ENCODE peak calls at places on chromosome 2, in five cellular contexts. One of them, this sample, is unnamed.
A peak's percentile ranks its signal among the peaks of the same experiment; 100 is the strongest.

GRCh38 chr2:148338544-148338943 is 306.0 kb upstream of the EPC2 start:
- DNase-seq in stimulated activated CD4-positive, alpha-beta T cell treated with anti-CD3 and anti-CD28 coated beads, Interleukin-1b, Interleukin-23, amount 100 ng/mL, for 1 hour: no peak
- DNase-seq in activated CD4-positive, CD25-positive, alpha-beta regulatory T cell treated with anti-CD3 and anti-CD28 coated beads, Interleukin-2, amount 50 U/mL, for 72 hours: no peak
- DNase-seq in kidney tubule cell: peak; percentile 62
- DNase-seq in uterus: no peak
- DNase-seq in this sample: no peak

GRCh38 chr2:229378386-229378785 is 107.3 kb upstream of the PID1 start:
- DNase-seq in stimulated activated CD4-positive, alpha-beta T cell treated with anti-CD3 and anti-CD28 coated beads, Interleukin-1b, Interleukin-23, amount 100 ng/mL, for 1 hour: no peak
- DNase-seq in activated CD4-positive, CD25-positive, alpha-beta regulatory T cell treated with anti-CD3 and anti-CD28 coated beads, Interleukin-2, amount 50 U/mL, for 72 hours: no peak
- DNase-seq in kidney tubule cell: peak; percentile 9
- DNase-seq in uterus: no peak
- DNase-seq in this sample: no peak

GRCh38 chr2:109402180-109402579 is 211.6 kb downstream of the SEPTIN10 start:
- DNase-seq in stimulated activated CD4-positive, alpha-beta T cell treated with anti-CD3 and anti-CD28 coated beads, Interleukin-1b, Interleukin-23, amount 100 ng/mL, for 1 hour: no peak
- DNase-seq in activated CD4-positive, CD25-positive, alpha-beta regulatory T cell treated with anti-CD3 and anti-CD28 coated beads, Interleukin-2, amount 50 U/mL, for 72 hours: no peak
- DNase-seq in kidney tubule cell: peak; percentile 58
- DNase-seq in uterus: no peak
- DNase-seq in this sample: no peak

GRCh38 chr2:20148841-20149702 is 75.9 kb downstream of the SDC1 start:
- DNase-seq in stimulated activated CD4-positive, alpha-beta T cell treated with anti-CD3 and anti-CD28 coated beads, Interleukin-1b, Interleukin-23, amount 100 ng/mL, for 1 hour: no peak
- DNase-seq in activated CD4-positive, CD25-positive, alpha-beta regulatory T cell treated with anti-CD3 and anti-CD28 coated beads, Interleukin-2, amount 50 U/mL, for 72 hours: no peak
- DNase-seq in kidney tubule cell: peak; percentile 28
- DNase-seq in uterus: no peak
- DNase-seq in this sample: no peak

GRCh38 chr2:113233593-113234550 is 44.8 kb downstream of the PAX8 start:
- DNase-seq in stimulated activated CD4-positive, alpha-beta T cell treated with anti-CD3 and anti-CD28 coated beads, Interleukin-1b, Interleukin-23, amount 100 ng/mL, for 1 hour: no peak
- DNase-seq in activated CD4-positive, CD25-positive, alpha-beta regulatory T cell treated with anti-CD3 and anti-CD28 coated beads, Interleukin-2, amount 50 U/mL, for 72 hours: no peak
- DNase-seq in kidney tubule cell: peak; percentile 60
- DNase-seq in uterus: no peak
- DNase-seq in this sample: no peak

GRCh38 chr2:212147921-212148513 is 390.6 kb downstream of the ERBB4 start:
- DNase-seq in stimulated activated CD4-positive, alpha-beta T cell treated with anti-CD3 and anti-CD28 coated beads, Interleukin-1b, Interleukin-23, amount 100 ng/mL, for 1 hour: no peak
- DNase-seq in activated CD4-positive, CD25-positive, alpha-beta regulatory T cell treated with anti-CD3 and anti-CD28 coated beads, Interleukin-2, amount 50 U/mL, for 72 hours: no peak
- DNase-seq in kidney tubule cell: peak; percentile 13
- DNase-seq in uterus: no peak
- DNase-seq in this sample: no peak

GRCh38 chr2:100283724-100284501 is 38.4 kb downstream of the LONRF2 start:
- DNase-seq in stimulated activated CD4-positive, alpha-beta T cell treated with anti-CD3 and anti-CD28 coated beads, Interleukin-1b, Interleukin-23, amount 100 ng/mL, for 1 hour: no peak
- DNase-seq in activated CD4-positive, CD25-positive, alpha-beta regulatory T cell treated with anti-CD3 and anti-CD28 coated beads, Interleukin-2, amount 50 U/mL, for 72 hours: no peak
- DNase-seq in kidney tubule cell: peak; percentile 7
- DNase-seq in uterus: no peak
- DNase-seq in this sample: no peak

GRCh38 chr2:179677148-179677688 is 184.2 kb downstream of the ZNF385B start:
- DNase-seq in stimulated activated CD4-positive, alpha-beta T cell treated with anti-CD3 and anti-CD28 coated beads, Interleukin-1b, Interleukin-23, amount 100 ng/mL, for 1 hour: no peak
- DNase-seq in activated CD4-positive, CD25-positive, alpha-beta regulatory T cell treated with anti-CD3 and anti-CD28 coated beads, Interleukin-2, amount 50 U/mL, for 72 hours: no peak
- DNase-seq in kidney tubule cell: no peak
- DNase-seq in uterus: no peak
- DNase-seq in this sample: no peak

GRCh38 chr2:177530513-177531039 is 138.0 kb downstream of the AGPS start:
- DNase-seq in stimulated activated CD4-positive, alpha-beta T cell treated with anti-CD3 and anti-CD28 coated beads, Interleukin-1b, Interleukin-23, amount 100 ng/mL, for 1 hour: no peak
- DNase-seq in activated CD4-positive, CD25-positive, alpha-beta regulatory T cell treated with anti-CD3 and anti-CD28 coated beads, Interleukin-2, amount 50 U/mL, for 72 hours: no peak
- DNase-seq in kidney tubule cell: no peak
- DNase-seq in uterus: no peak
- DNase-seq in this sample: no peak

GRCh38 chr2:239131521-239131920 is 269.3 kb downstream of the HDAC4 start:
- DNase-seq in stimulated activated CD4-positive, alpha-beta T cell treated with anti-CD3 and anti-CD28 coated beads, Interleukin-1b, Interleukin-23, amount 100 ng/mL, for 1 hour: no peak
- DNase-seq in activated CD4-positive, CD25-positive, alpha-beta regulatory T cell treated with anti-CD3 and anti-CD28 coated beads, Interleukin-2, amount 50 U/mL, for 72 hours: no peak
- DNase-seq in kidney tubule cell: no peak
- DNase-seq in uterus: no peak
- DNase-seq in this sample: no peak

GRCh38 chr2:55420244-55420713 is 623 bp upstream of the CCDC88A start:
- DNase-seq in stimulated activated CD4-positive, alpha-beta T cell treated with anti-CD3 and anti-CD28 coated beads, Interleukin-1b, Interleukin-23, amount 100 ng/mL, for 1 hour: no peak
- DNase-seq in activated CD4-positive, CD25-positive, alpha-beta regulatory T cell treated with anti-CD3 and anti-CD28 coated beads, Interleukin-2, amount 50 U/mL, for 72 hours: no peak
- DNase-seq in kidney tubule cell: no peak
- DNase-seq in uterus: no peak
- DNase-seq in this sample: no peak

GRCh38 chr2:65037178-65037577 is 19.0 kb upstream of the CEP68 start:
- DNase-seq in stimulated activated CD4-positive, alpha-beta T cell treated with anti-CD3 and anti-CD28 coated beads, Interleukin-1b, Interleukin-23, amount 100 ng/mL, for 1 hour: no peak
- DNase-seq in activated CD4-positive, CD25-positive, alpha-beta regulatory T cell treated with anti-CD3 and anti-CD28 coated beads, Interleukin-2, amount 50 U/mL, for 72 hours: no peak
- DNase-seq in kidney tubule cell: no peak
- DNase-seq in uterus: no peak
- DNase-seq in this sample: no peak

GRCh38 chr2:241217320-241218031 is 29.0 kb downstream of the ANO7 start:
- DNase-seq in stimulated activated CD4-positive, alpha-beta T cell treated with anti-CD3 and anti-CD28 coated beads, Interleukin-1b, Interleukin-23, amount 100 ng/mL, for 1 hour: no peak
- DNase-seq in activated CD4-positive, CD25-positive, alpha-beta regulatory T cell treated with anti-CD3 and anti-CD28 coated beads, Interleukin-2, amount 50 U/mL, for 72 hours: peak; percentile 41
- DNase-seq in kidney tubule cell: peak; percentile 87
- DNase-seq in uterus: peak; percentile 73
- DNase-seq in this sample: peak; percentile 10

GRCh38 chr2:229164545-229165249 is 106.4 kb downstream of the PID1 start:
- DNase-seq in stimulated activated CD4-positive, alpha-beta T cell treated with anti-CD3 and anti-CD28 coated beads, Interleukin-1b, Interleukin-23, amount 100 ng/mL, for 1 hour: no peak
- DNase-seq in activated CD4-positive, CD25-positive, alpha-beta regulatory T cell treated with anti-CD3 and anti-CD28 coated beads, Interleukin-2, amount 50 U/mL, for 72 hours: no peak
- DNase-seq in kidney tubule cell: no peak
- DNase-seq in uterus: no peak
- DNase-seq in this sample: no peak

GRCh38 chr2:142307086-142307485 is 176.3 kb upstream of the LRP1B start:
- DNase-seq in stimulated activated CD4-positive, alpha-beta T cell treated with anti-CD3 and anti-CD28 coated beads, Interleukin-1b, Interleukin-23, amount 100 ng/mL, for 1 hour: no peak
- DNase-seq in activated CD4-positive, CD25-positive, alpha-beta regulatory T cell treated with anti-CD3 and anti-CD28 coated beads, Interleukin-2, amount 50 U/mL, for 72 hours: no peak
- DNase-seq in kidney tubule cell: peak; percentile 69
- DNase-seq in uterus: no peak
- DNase-seq in this sample: no peak

GRCh38 chr2:205763708-205764501 is 81.6 kb downstream of the NRP2 start:
- DNase-seq in stimulated activated CD4-positive, alpha-beta T cell treated with anti-CD3 and anti-CD28 coated beads, Interleukin-1b, Interleukin-23, amount 100 ng/mL, for 1 hour: no peak
- DNase-seq in activated CD4-positive, CD25-positive, alpha-beta regulatory T cell treated with anti-CD3 and anti-CD28 coated beads, Interleukin-2, amount 50 U/mL, for 72 hours: no peak
- DNase-seq in kidney tubule cell: peak; percentile 68
- DNase-seq in uterus: peak; percentile 60
- DNase-seq in this sample: peak; percentile 22

GRCh38 chr2:38698604-38699003 is 32.7 kb downstream of the GALM start:
- DNase-seq in stimulated activated CD4-positive, alpha-beta T cell treated with anti-CD3 and anti-CD28 coated beads, Interleukin-1b, Interleukin-23, amount 100 ng/mL, for 1 hour: no peak
- DNase-seq in activated CD4-positive, CD25-positive, alpha-beta regulatory T cell treated with anti-CD3 and anti-CD28 coated beads, Interleukin-2, amount 50 U/mL, for 72 hours: no peak
- DNase-seq in kidney tubule cell: no peak
- DNase-seq in uterus: no peak
- DNase-seq in this sample: no peak

GRCh38 chr2:173874899-173875247 is 90.3 kb downstream of the SP3 start:
- DNase-seq in stimulated activated CD4-positive, alpha-beta T cell treated with anti-CD3 and anti-CD28 coated beads, Interleukin-1b, Interleukin-23, amount 100 ng/mL, for 1 hour: no peak
- DNase-seq in activated CD4-positive, CD25-positive, alpha-beta regulatory T cell treated with anti-CD3 and anti-CD28 coated beads, Interleukin-2, amount 50 U/mL, for 72 hours: no peak
- DNase-seq in kidney tubule cell: peak; percentile 83
- DNase-seq in uterus: no peak
- DNase-seq in this sample: no peak

GRCh38 chr2:175251425-175252041 is 70.0 kb upstream of the ATP5MC3 start:
- DNase-seq in stimulated activated CD4-positive, alpha-beta T cell treated with anti-CD3 and anti-CD28 coated beads, Interleukin-1b, Interleukin-23, amount 100 ng/mL, for 1 hour: no peak
- DNase-seq in activated CD4-positive, CD25-positive, alpha-beta regulatory T cell treated with anti-CD3 and anti-CD28 coated beads, Interleukin-2, amount 50 U/mL, for 72 hours: no peak
- DNase-seq in kidney tubule cell: peak; percentile 38
- DNase-seq in uterus: no peak
- DNase-seq in this sample: no peak

GRCh38 chr2:59694176-59694575 is 859.3 kb downstream of the BCL11A start:
- DNase-seq in stimulated activated CD4-positive, alpha-beta T cell treated with anti-CD3 and anti-CD28 coated beads, Interleukin-1b, Interleukin-23, amount 100 ng/mL, for 1 hour: no peak
- DNase-seq in activated CD4-positive, CD25-positive, alpha-beta regulatory T cell treated with anti-CD3 and anti-CD28 coated beads, Interleukin-2, amount 50 U/mL, for 72 hours: no peak
- DNase-seq in kidney tubule cell: no peak
- DNase-seq in uterus: no peak
- DNase-seq in this sample: no peak

GRCh38 chr2:136136921-136137320 is 19.0 kb upstream of the CXCR4 start:
- DNase-seq in stimulated activated CD4-positive, alpha-beta T cell treated with anti-CD3 and anti-CD28 coated beads, Interleukin-1b, Interleukin-23, amount 100 ng/mL, for 1 hour: no peak
- DNase-seq in activated CD4-positive, CD25-positive, alpha-beta regulatory T cell treated with anti-CD3 and anti-CD28 coated beads, Interleukin-2, amount 50 U/mL, for 72 hours: no peak
- DNase-seq in kidney tubule cell: peak; percentile 53
- DNase-seq in uterus: no peak
- DNase-seq in this sample: peak; percentile 26

GRCh38 chr2:27808984-27809383 is 37.5 kb downstream of the MRPL33 start:
- DNase-seq in stimulated activated CD4-positive, alpha-beta T cell treated with anti-CD3 and anti-CD28 coated beads, Interleukin-1b, Interleukin-23, amount 100 ng/mL, for 1 hour: no peak
- DNase-seq in activated CD4-positive, CD25-positive, alpha-beta regulatory T cell treated with anti-CD3 and anti-CD28 coated beads, Interleukin-2, amount 50 U/mL, for 72 hours: no peak
- DNase-seq in kidney tubule cell: no peak
- DNase-seq in uterus: no peak
- DNase-seq in this sample: no peak

This sample was measured in stimulated activated naive CD4-positive, alpha-beta T cell.